ENCODE peak calls at places on chromosomes 7 and 10, in six cellular contexts. D, Q, P, Z, C and M are unnamed samples.

GRCh38 chr10:44958196-44958896 is 1.3 kb upstream of the RASSF4 start:
- DNase-seq in D (no peak), Q (peak; percentile 62), P (peak; percentile 46), Z (no peak), C (no peak), M (peak; percentile 62)

GRCh38 chr10:91774571-91774970 is 23.7 kb upstream of the TNKS2 start:
- DNase-seq in D (no peak), Q (no peak), P (no peak), Z (no peak), C (no peak), M (no peak)

GRCh38 chr7:24498439-24498838 is 74.8 kb upstream of the PALS2 start:
- DNase-seq in D (no peak), Q (no peak), P (no peak), Z (no peak), C (no peak), M (no peak)

GRCh38 chr7:131792311-131792710 is 235.9 kb upstream of the PODXL start:
- DNase-seq in D (no peak), Q (no peak), P (no peak), Z (no peak), C (no peak), M (no peak)

GRCh38 chr7:36904802-36905201 is 180.5 kb upstream of the AOAH start:
- DNase-seq in D (no peak), Q (no peak), P (no peak), Z (no peak), C (no peak), M (no peak)

GRCh38 chr10:15224948-15225347 is 56.5 kb upstream of the NMT2 start:
- DNase-seq in D (no peak), Q (no peak), P (no peak), Z (no peak), C (no peak), M (no peak)

GRCh38 chr10:3911713-3912442 is 126.9 kb upstream of the KLF6 start:
- DNase-seq in D (no peak), Q (no peak), P (peak; percentile 70), Z (no peak), C (no peak), M (no peak)

GRCh38 chr10:132634241-132634946 is 96.8 kb downstream of the INPP5A start:
- DNase-seq in D (no peak), Q (no peak), P (no peak), Z (no peak), C (peak; percentile 29), M (no peak)

GRCh38 chr7:128836729-128837348 is 6.6 kb downstream of the FLNC start:
- DNase-seq in D (no peak), Q (no peak), P (no peak), Z (no peak), C (no peak), M (no peak)

GRCh38 chr7:42380411-42380810 is 143.4 kb upstream of the GLI3 start:
- DNase-seq in D (no peak), Q (no peak), P (peak; percentile 81), Z (no peak), C (no peak), M (peak; percentile 21)

GRCh38 chr10:131573256-131574215 is 262.0 kb upstream of the TCERG1L start:
- DNase-seq in D (no peak), Q (no peak), P (no peak), Z (no peak), C (no peak), M (no peak)

GRCh38 chr7:132575336-132575986 is 809 bp downstream of the PLXNA4 start:
- DNase-seq in D (peak; percentile 42), Q (peak; percentile 61), P (peak; percentile 73), Z (peak; percentile 50), C (peak; percentile 20), M (peak; percentile 48)

GRCh38 chr7:5420841-5421625 is 2.6 kb downstream of the TNRC18 start:
- DNase-seq in D (no peak), Q (no peak), P (no peak), Z (no peak), C (peak; percentile 69), M (peak; percentile 22)

GRCh38 chr10:45418859-45419672 is 45.0 kb downstream of the ALOX5 start:
- DNase-seq in D (no peak), Q (peak; percentile 76), P (peak; percentile 13), Z (no peak), C (peak; percentile 77), M (peak; percentile 33)

GRCh38 chr10:32207544-32207943 is 139.4 kb downstream of the EPC1 start:
- DNase-seq in D (peak; percentile 55), Q (peak; percentile 72), P (peak; percentile 39), Z (peak; percentile 11), C (peak; percentile 54), M (peak; percentile 66)

DNA sequence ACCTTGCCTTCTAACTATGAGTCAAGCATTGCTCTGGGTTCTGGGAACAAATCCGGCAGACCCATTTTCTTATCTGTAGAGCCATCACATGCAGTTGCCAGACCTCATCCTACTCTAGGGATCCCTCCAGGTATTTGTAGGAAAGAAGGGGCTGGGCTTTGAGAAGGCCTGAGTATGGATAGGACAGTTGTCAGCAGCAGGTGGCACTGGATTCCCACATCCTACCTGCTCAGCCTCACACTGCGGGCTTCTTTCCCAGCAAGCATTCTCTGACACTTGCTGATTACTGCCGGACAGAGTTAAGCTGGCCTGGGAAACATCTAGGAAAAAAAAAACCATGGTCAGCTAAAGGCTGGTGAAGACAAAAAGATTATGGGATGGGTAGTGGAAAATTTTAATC is 224.1 kb downstream of the CCSER2 start:
- DNase-seq in D (no peak), Q (no peak), P (no peak), Z (no peak), C (no peak), M (no peak)
- TF ChIP-seq CTCF in D (no peak), Q (no peak), P (no peak), Z (no peak), C (no peak), M (no peak)

DNA sequence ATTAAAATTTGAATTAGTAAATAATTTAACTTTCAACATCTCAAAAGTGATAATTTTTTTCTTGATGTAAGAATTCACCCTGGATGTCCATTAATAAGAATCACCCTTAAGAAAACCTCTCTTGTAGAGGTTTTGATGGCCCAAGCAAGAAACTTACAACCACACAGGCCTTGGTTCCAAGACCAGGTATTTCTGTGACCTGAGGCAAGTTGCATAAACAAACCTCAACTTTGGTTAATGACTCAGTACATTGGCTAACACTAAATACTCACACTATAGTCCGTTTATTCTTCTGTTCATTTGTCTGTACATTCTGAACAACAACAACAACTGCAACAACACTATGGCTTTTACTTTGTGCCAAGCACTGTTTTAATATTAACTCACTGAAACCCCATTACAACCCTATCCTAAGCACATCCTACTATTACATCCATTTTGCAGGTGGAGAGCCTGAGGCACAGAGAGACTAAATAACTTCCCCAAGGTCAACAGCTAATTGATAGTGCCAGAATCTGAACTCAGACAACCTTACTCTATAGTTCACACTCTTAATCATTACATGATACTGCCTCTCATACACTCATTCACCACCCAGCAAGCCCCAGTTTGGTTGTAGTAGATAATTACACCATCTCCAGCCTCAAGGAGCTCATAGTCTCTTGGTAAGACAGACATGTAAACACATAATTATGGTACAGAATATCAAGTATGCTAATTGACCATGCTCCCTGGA is 6.6 kb downstream of the ANK3 start:
- DNase-seq in D (peak; percentile 11), Q (no peak), P (peak; percentile 50), Z (peak; percentile 46), C (no peak), M (peak; percentile 76)
- H3K4me3 ChIP-seq in D (no peak overlapping the region), Q (no peak overlapping the region), P (no peak overlapping the region), Z (no peak overlapping the region), C (no peak overlapping the region), M (no peak overlapping the region)

DNA sequence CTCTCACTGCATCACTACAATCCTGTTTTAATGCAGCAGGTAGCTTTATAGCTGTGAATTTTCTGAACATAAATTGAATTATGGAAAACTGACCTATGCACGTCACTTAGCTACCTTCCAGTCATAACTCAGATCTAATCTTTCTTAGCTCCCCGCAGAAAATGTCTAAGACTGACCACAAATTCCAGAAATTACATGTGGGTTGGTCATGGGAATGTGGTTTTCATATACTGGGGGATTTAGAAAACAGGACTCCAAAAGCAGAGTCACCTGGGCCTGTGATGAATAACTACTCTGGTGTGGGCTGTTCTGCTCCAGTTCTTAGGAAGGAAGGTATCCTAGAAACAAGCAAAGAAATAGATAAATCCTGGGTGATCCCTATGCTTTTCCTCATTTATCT is 178.4 kb upstream of the LRRTM3 start:
- DNase-seq in D (no peak), Q (peak; percentile 5), P (peak; percentile 72), Z (peak; percentile 94), C (no peak), M (peak; percentile 82)
- TF ChIP-seq CTCF in D (no peak), Q (no peak), P (no peak), Z (no peak), C (no peak), M (no peak)

GRCh38 chr10:97813311-97813710 is 36.3 kb upstream of the GOLGA7B start:
- DNase-seq in D (no peak), Q (no peak), P (no peak), Z (no peak), C (no peak), M (no peak)
- H3K4me3 ChIP-seq in D (no peak overlapping the region), Q (no peak overlapping the region), P (no peak overlapping the region), Z (no peak overlapping the region), C (no peak overlapping the region), M (no peak overlapping the region)

GRCh38 chr10:95787447-95787846 is 31.5 kb downstream of the ENTPD1 start:
- DNase-seq in D (no peak), Q (no peak), P (no peak), Z (no peak), C (no peak), M (no peak)

GRCh38 chr10:95784279-95784913 is 28.4 kb downstream of the ENTPD1 start:
- DNase-seq in D (no peak), Q (no peak), P (no peak), Z (no peak), C (no peak), M (no peak)

GRCh38 chr10:95783741-95784140 is 27.8 kb downstream of the ENTPD1 start:
- DNase-seq in D (no peak), Q (no peak), P (no peak), Z (no peak), C (no peak), M (no peak)

GRCh38 chr10:95785317-95785716 is 29.4 kb downstream of the ENTPD1 start:
- DNase-seq in D (no peak), Q (no peak), P (no peak), Z (no peak), C (no peak), M (no peak)

DNA sequence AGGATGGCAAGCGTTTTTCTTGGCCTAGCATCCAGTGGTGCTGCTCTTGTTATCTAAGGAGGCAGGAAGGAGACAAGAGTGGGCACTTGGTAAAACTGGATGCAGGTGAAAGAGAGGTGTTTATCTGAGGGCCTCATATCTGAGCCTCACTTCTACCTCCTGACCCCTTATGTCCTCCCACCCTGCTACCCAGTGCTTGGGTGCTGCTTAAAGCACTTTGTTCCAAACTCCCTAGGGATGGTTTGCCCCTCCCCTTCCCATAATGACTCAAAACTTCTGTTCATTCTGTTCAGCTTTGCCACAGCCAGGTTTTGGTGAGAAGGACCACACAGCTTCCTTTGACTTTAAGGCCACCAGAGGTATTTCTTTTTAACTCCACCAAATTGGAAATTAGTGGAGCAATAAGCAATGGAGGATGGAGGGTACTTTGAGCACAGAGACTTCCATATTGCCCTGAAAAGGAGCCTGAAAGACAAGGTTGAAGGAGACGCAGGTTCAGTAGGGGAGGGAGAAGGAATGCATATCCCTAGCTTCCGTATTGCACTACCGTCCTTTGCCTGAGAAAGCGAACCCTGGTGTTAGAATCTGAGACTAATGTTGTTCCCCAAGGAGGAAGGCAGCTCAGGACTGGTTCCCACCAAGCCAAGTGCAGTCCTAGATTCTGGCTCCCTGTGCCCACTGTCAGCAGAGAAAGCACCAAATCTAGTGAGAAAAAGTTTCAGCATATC is 30.1 kb downstream of the ENTPD1 start:
- DNase-seq in D (no peak), Q (no peak), P (no peak), Z (no peak), C (no peak), M (no peak)
- TF ChIP-seq CTCF in D (no peak), Q (no peak), P (no peak), Z (no peak), C (no peak), M (no peak)